ENCODE peak calls at places on chromosomes 13 and 19, in four cellular contexts. B is HepG2, S is ovary, C is sigmoid colon. Y is an unnamed sample.

GRCh38 chr13:36801035-36801434 is 18.0 kb upstream of the RFXAP start:
- DNase-seq in C (no peak), B (no peak), S (no peak), Y (no peak)

GRCh38 chr19:32708457-32708856 is 11.1 kb upstream of the TDRD12 start:
- DNase-seq in C (no peak), S (no peak), B (no peak), Y (no peak)

GRCh38 chr19:3142292-3142670 is 6.4 kb downstream of the GNA15 start:
- DNase-seq in B (no peak), S (no peak), C (no peak), Y (no peak)

GRCh38 chr19:10644351-10645007 is 9.7 kb upstream of the ILF3 start:
- DNase-seq in S (peak; percentile 89), C (peak; percentile 92), B (peak; percentile 74), Y (no peak)

GRCh38 chr13:109941951-109942350 is 155.6 kb upstream of the IRS2 start:
- DNase-seq in C (no peak), S (no peak), B (no peak), Y (no peak)

GRCh38 chr19:57321164-57321563 is 892 bp downstream of the ZNF543 start:
- DNase-seq in B (no peak), C (no peak), S (no peak), Y (no peak)

GRCh38 chr13:106302843-106303242 is 232.6 kb downstream of the EFNB2 start:
- DNase-seq in C (no peak), B (no peak), S (no peak), Y (no peak)

GRCh38 chr13:89307278-89307677 is 1636.1 kb downstream of the SLITRK5 start:
- DNase-seq in S (no peak), C (no peak), B (no peak), Y (no peak)

GRCh38 chr19:8491574-8491973 is 10.9 kb downstream of the PRAM1 start:
- DNase-seq in B (no peak), C (no peak), S (no peak), Y (no peak)

GRCh38 chr19:10135551-10136334 is 16.0 kb upstream of the EIF3G start:
- DNase-seq in C (no peak), S (no peak), B (no peak), Y (no peak)

GRCh38 chr19:30083701-30084156 is 141.7 kb downstream of the URI1 start:
- DNase-seq in S (no peak), B (no peak), C (no peak), Y (no peak)

GRCh38 chr19:54172764-54173699 is at the start of gene TMC4:
- DNase-seq in B (no peak), C (no peak), S (no peak), Y (no peak)

GRCh38 chr19:50492303-50493052 is 15.8 kb upstream of the GARIN5A start:
- DNase-seq in C (peak; percentile 45), S (no peak), B (no peak), Y (no peak)

GRCh38 chr13:25151626-25152025 is 20.5 kb downstream of the AMER2 start:
- DNase-seq in C (no peak), S (no peak), B (no peak), Y (no peak)

DNA sequence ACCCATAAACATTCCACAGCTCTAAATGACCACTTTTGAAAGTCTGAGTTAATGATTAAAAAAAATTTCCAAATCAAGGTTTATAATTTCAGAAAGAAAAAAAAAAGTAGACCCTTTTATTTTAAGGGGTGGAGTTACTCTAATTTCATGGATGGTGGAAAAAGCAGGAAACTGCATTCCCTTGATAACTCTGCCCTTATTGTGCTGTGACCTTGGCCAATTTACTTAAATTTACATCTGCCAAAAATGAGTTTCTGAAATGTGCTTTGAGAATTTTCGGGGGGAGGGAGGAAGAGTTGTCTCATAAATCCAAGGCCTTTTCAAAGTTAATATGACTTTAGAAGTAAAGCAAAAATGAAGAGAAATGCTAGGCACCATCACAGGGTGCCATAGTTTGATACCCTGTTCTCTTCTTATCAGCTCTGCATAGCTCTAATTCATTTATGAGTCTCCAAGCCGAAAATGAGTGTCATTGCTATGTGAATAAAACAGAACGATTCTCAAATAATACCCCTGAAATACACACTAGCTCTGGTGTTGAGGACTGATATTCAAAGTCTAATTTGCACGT is 367.0 kb downstream of the DACH1 start:
- DNase-seq in B (no peak), S (no peak), C (no peak), Y (no peak)
- H3K27ac ChIP-seq in B (no peak overlapping the region), S (no peak overlapping the region), C (no peak overlapping the region), Y (no peak overlapping the region)

GRCh38 chr13:44243198-44243852 is 130.3 kb upstream of the SERP2 start:
- DNase-seq in C (no peak), S (no peak), B (peak; percentile 54), Y (no peak)
- TF ChIP-seq EP300 in C (no peak), S (no peak), B (no peak), Y (no peak)

DNA sequence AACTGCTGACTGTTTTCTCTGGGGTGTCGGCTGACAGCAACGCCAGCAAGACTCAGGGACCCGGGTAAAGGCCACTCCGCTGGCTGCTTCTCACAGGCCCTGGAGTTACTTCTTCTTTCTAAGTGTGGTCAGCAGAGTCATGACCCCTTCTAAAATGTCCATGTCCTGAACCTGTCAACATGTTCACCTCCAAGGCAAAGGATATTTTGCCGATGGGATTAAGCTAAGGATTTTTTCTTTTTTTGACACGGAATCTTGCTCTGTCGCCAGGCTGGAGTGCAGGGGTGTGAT is 7.9 kb downstream of the PEX11G start:
- DNase-seq in B (no peak), S (no peak), C (no peak), Y (no peak)
- H3K27ac ChIP-seq in B (no peak overlapping the region), S (no peak overlapping the region), C (no peak overlapping the region), Y (no peak overlapping the region)

DNA sequence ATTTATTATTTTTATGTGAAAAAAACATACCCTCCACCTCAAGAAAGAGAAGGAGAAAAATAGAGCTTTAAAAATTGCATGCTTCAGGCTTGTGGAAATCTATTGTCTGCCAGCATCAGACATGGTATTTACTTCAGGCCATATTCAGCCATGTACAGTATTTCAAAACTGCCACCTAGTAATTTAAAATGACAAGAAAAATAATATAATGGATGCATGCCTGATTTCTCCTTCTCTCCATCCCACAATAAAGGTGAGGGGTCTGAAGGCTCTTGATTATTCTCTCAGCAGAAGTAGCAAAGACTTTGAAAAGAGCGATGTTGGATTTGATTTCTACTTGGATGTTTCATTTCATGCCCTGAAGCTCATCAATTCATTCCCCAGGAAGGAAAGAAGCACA is 250.7 kb downstream of the TBC1D4 start:
- DNase-seq in B (no peak), C (no peak), S (no peak), Y (no peak)
- TF ChIP-seq EP300 in B (no peak), C (no peak), S (no peak), Y (no peak)

DNA sequence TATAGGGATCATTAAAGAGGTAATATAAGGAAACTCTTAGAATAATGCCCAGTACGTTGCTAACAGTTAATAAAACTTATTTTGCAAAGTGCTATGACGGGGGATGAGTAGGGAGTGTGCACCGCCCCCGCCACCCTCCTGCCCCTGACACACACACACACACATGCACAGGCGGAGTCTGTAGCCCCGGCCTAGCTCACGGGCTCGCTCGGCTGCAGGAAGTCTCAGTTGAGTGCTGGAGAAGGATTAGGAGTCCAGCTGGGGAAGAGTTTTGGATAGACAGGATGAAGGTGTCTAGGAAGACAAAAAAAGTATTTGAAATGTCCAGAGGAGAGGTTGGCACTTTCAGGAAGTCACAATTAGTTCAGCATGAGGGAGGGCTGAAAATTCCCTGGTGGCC is 21.5 kb downstream of the GSX1 start:
- DNase-seq in B (no peak), S (no peak), C (peak; percentile 18), Y (no peak)
- H3K27ac ChIP-seq in B (no peak overlapping the region), S (no peak overlapping the region), C (no peak overlapping the region), Y (no peak overlapping the region)

DNA sequence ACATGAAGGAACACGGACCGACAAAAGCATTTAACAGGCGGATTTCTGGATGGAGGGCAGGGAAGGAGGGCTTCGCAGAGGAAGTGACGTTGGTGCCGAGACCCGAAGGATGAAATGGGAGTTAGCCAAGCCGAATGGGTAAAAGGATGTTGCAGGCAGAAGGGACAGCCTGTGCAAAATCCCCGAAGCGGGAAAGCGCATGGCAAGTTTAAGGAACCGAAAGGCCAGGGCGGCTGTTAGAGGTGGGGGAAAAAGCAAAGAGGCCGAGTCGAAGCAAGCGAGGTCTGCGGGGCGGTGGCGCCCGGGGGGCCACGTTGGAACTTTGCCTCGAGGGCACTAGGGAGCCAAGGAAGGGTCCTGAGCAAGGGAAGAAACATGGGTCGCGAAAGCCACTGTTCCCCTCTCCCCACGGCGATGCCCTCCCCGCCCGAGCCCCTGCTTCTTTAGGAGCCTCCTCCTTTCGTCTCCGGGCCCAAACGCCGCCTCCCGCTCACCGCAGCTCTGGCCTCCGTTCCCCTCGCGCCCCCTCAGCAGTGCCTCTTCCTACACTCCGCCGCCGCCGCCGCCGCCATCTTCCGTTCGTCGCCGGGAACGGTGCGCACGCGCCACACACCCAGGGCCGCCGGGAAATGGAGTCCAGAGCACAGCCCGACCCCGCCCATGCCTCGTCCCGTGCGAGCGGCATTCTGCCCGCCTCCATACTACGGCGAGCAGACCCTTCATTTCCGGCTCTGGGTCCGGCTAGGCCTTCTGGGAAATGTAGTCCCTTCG is at the start of gene SYMPK:
- DNase-seq in C (peak; percentile 99), S (peak; percentile 98), B (peak; percentile 98), Y (peak; percentile 99)
- TF ChIP-seq EP300 in C (no peak), S (no peak), B (no peak), Y (no peak)

DNA sequence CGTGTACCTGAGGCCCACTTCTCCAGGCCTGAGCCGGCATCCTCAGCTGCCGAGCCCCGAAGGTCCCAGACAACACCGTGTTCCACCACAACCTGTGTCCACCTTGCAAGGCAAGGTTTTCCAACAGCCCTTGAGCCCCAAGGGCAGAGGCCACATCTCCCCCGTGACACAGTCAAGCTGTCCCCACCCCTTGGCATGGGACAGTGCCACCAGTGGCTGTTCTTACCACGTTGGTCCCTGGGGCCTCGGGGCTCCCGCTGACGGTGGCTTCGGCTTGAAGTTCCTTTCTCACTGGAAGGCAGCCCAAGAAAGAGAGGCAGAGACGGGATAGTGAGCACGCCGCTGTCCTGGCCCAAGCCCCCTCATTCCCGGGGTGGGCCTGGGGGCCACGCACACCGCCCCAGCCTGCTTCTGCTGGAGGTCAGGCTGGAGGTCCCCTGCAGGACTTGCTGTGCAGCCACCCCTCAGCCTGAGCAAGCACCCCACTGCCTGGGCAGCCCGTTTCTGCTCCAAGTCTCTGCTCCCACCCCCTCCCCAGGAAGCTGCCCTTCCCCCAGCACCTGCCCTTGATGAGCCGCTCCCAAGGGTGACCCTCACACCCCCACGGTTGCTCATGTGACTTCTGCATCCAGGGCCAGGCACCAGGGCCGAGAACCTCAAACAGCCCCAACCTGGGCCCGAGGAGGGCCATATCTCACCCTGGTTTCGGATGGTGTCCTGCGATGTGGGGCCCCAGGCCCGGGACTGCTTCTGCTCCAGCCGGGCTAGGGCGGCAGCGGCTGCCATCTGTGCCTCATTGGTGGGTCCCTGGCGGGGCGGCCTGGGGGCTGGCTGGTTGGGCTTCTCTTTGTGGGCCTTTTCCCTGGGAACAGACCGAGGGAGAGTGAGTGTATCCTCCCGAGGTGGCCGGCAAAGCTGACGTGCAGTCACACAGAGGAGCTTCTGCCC is 4.1 kb downstream of the UBXN6 start:
- DNase-seq in C (no peak), B (no peak), S (no peak), Y (no peak)
- H3K27ac ChIP-seq in C (no peak overlapping the region), B (no peak overlapping the region), S (peak overlapping the region; percentile 81), Y (peak overlapping the region; percentile 94)

DNA sequence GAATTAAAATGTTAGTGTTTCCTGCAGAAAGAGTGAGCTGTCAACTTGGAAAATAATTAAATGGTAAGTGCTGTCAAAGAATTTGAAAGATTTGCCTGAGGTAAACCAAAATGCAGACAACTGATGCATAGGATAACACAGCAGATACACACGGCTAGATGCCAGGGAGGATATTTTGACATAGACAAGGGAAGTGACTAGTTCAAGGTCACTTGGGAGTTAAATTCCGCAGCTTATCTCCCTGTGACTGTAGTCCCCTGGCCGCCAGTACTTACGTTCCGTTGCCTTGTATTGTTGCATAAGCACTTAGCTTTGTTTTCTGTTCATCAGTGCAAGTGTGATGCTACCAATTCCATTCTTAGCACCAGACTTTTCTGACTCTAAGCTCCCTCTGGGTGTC is 247.3 kb upstream of the MAB21L1 start:
- DNase-seq in C (no peak), B (peak; percentile 58), S (peak; percentile 38), Y (no peak)
- TF ChIP-seq EP300 in C (no peak), B (no peak), S (no peak), Y (no peak)

GRCh38 chr19:13010038-13010991 is 15.0 kb downstream of the NFIX start:
- DNase-seq in B (no peak), C (no peak), S (peak; percentile 72), Y (no peak)
- H3K27ac ChIP-seq in B (no peak overlapping the region), C (peak overlapping the region; percentile 92), S (peak overlapping the region; percentile 58), Y (peak overlapping the region; percentile 97)